ENCODE peak calls at places on chromosomes 5 and 9, in four cellular contexts. D is A549, S is pancreas, B is lower lobe of right lung. A is an unnamed sample.

GRCh38 chr5:64836786-64837185 is 68.1 kb downstream of the CWC27 start:
- DNase-seq in S (no peak), D (no peak), B (no peak), A (no peak)

GRCh38 chr5:64417390-64417789 is 88.4 kb upstream of the RGS7BP start:
- DNase-seq in D (no peak), B (no peak), S (no peak), A (no peak)

GRCh38 chr9:119283118-119283794 is 86.0 kb downstream of the BRINP1 start:
- DNase-seq in B (no peak), D (no peak), S (no peak), A (no peak)

GRCh38 chr9:86734762-86735161 is 212.5 kb downstream of the GAS1 start:
- DNase-seq in B (no peak), S (no peak), D (no peak), A (no peak)

GRCh38 chr5:80268916-80269315 is 13.1 kb upstream of the SERINC5 start:
- DNase-seq in D (no peak), S (no peak), B (no peak), A (no peak)

GRCh38 chr9:98873535-98874432 is 66.3 kb downstream of the GALNT12 start:
- DNase-seq in S (peak; percentile 35), B (no peak), D (no peak), A (no peak)

GRCh38 chr5:62315376-62316049 is 9.5 kb downstream of the KIF2A start:
- DNase-seq in B (no peak), S (no peak), D (no peak), A (no peak)

GRCh38 chr5:103473725-103474124 is 88.9 kb downstream of the NUDT12 start:
- DNase-seq in S (no peak), D (no peak), B (no peak), A (no peak)

GRCh38 chr9:34443976-34444375 is 14.4 kb downstream of the FAM219A start:
- DNase-seq in D (no peak), B (no peak), S (no peak), A (no peak)

GRCh38 chr5:130974284-130974683 is 190.8 kb downstream of the HINT1 start:
- DNase-seq in S (no peak), B (no peak), D (no peak), A (no peak)

GRCh38 chr9:36036253-36036779 is 397 bp upstream of the RECK start:
- DNase-seq in S (no peak), B (no peak), D (no peak), A (no peak)

GRCh38 chr5:50328193-50328729 is 112.8 kb downstream of the EMB start:
- DNase-seq in D (no peak), B (no peak), S (no peak), A (no peak)

GRCh38 chr5:152202321-152202720 is 202.8 kb downstream of the NMUR2 start:
- DNase-seq in B (no peak), S (no peak), D (no peak), A (no peak)

GRCh38 chr9:100324594-100325200 is 28.0 kb downstream of the TEX10 start:
- DNase-seq in B (no peak), D (peak; percentile 12), S (no peak), A (no peak)

GRCh38 chr5:10317825-10318682 is 10.4 kb upstream of the CMBL start:
- DNase-seq in S (no peak), D (no peak), B (no peak), A (no peak)

GRCh38 chr9:132249123-132249522 is 87.3 kb downstream of the NTNG2 start:
- DNase-seq in B (peak; percentile 85), S (peak; percentile 99), D (no peak), A (peak; percentile 90)

GRCh38 chr5:5209101-5209500 is 69.0 kb downstream of the ADAMTS16 start:
- DNase-seq in S (no peak), B (no peak), D (no peak), A (no peak)
- H3K27ac ChIP-seq in S (no peak overlapping the region), B (no peak overlapping the region), D (no peak overlapping the region), A (no peak overlapping the region)

DNA sequence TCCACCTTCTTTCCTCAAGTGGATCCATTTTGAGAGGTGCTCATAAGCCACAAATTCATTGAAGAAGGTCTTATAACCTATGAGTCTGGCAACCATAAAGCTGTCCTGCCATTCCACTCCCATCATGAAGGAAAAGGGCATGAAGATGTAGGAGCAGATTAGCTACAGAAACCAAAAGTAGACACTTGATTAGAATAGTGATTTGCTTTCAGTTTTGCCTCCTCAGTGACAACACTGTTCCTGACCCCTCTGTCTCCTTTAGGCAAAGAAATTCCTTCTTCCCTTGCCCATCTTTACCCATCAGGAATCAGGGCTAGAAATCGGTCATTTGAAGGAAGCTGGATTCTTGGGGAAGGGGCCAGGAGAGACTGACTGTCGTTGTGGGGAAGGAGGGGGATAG is 55.2 kb downstream of the SLC28A3 start:
- DNase-seq in B (no peak), S (no peak), D (no peak), A (no peak)
- H3K4me3 ChIP-seq in B (no peak overlapping the region), S (no peak overlapping the region), D (no peak overlapping the region), A (no peak overlapping the region)

GRCh38 chr9:21102311-21102710 is 24.6 kb upstream of the IFNB1 start:
- DNase-seq in S (no peak), D (no peak), B (no peak), A (no peak)

GRCh38 chr9:21096901-21097255 is 19.1 kb upstream of the IFNB1 start:
- DNase-seq in S (no peak), D (no peak), B (no peak), A (no peak)

GRCh38 chr9:21095561-21095960 is 17.8 kb upstream of the IFNB1 start:
- DNase-seq in D (no peak), S (no peak), B (no peak), A (no peak)

GRCh38 chr9:21097817-21098216 is 20.1 kb upstream of the IFNB1 start:
- DNase-seq in S (no peak), D (no peak), B (no peak), A (no peak)

GRCh38 chr9:21096172-21096900 is 18.6 kb upstream of the IFNB1 start:
- DNase-seq in S (no peak), B (no peak), D (no peak), A (no peak)
- H3K27ac ChIP-seq in S (no peak overlapping the region), B (peak overlapping the region; percentile 56), D (no peak overlapping the region), A (peak overlapping the region; percentile 53)

DNA sequence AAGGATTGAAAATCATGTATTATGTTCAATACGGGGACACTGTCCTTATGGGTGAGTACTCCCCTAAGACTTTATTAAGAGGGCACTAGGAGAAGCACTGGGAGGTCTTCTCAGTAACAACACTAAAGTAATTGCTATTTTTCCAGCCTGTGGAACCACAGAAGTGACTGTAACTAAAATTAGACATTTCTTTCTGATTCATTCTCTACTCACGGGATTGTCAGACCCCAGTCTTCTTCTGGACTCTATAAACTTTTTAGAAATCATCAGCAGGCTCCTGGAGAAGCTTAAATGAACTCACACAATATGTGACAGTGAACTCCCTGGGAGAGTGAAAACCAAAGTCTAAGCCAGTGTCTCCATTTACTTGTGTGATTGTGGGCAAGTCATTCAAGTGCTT is 14.5 kb downstream of the TLR4 start:
- DNase-seq in B (no peak), D (no peak), S (no peak), A (no peak)
- H3K4me3 ChIP-seq in B (no peak overlapping the region), D (no peak overlapping the region), S (no peak overlapping the region), A (no peak overlapping the region)

GRCh38 chr5:6497267-6497666 is 48.6 kb downstream of the UBE2QL1 start:
- DNase-seq in S (no peak), D (no peak), B (no peak), A (no peak)

GRCh38 chr5:6493681-6494454 is 45.2 kb downstream of the UBE2QL1 start:
- DNase-seq in D (no peak), B (no peak), S (no peak), A (no peak)

GRCh38 chr5:6495433-6496206 is 47.0 kb downstream of the UBE2QL1 start:
- DNase-seq in S (no peak), B (no peak), D (no peak), A (no peak)

GRCh38 chr5:6496636-6497035 is 48.0 kb downstream of the UBE2QL1 start:
- DNase-seq in S (no peak), B (no peak), D (no peak), A (no peak)

DNA sequence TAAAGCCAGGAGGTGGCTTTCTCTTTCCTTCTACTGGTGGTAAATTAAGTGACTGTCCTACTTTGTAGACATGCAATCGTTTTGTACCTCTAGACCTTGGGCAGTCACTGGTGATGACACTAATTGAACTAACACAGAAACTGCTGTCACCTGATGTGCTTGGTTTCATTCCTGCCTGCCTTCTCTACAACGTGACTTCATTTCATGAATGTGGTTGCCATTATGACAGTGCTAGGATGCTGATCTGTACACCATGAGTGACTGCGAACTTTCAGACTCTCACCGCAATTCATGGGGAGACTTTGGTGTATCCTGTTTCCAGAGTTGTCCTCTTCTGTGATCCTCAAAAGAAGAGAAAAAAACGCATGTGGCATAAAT is 47.5 kb downstream of the UBE2QL1 start:
- DNase-seq in D (no peak), B (no peak), S (no peak), A (no peak)
- H3K27ac ChIP-seq in D (no peak overlapping the region), B (no peak overlapping the region), S (no peak overlapping the region), A (no peak overlapping the region)

GRCh38 chr9:84669008-84669292 is 579 bp upstream of the NTRK2 start:
- DNase-seq in D (no peak), S (no peak), B (no peak), A (no peak)
- H3K4me3 ChIP-seq in D (peak overlapping the region; percentile 45), S (peak overlapping the region; percentile 20), B (peak overlapping the region; percentile 57), A (peak overlapping the region; percentile 44)

GRCh38 chr9:83166369-83166768 is 103.4 kb upstream of the RASEF start:
- DNase-seq in B (peak; percentile 75), S (peak; percentile 82), D (no peak), A (peak; percentile 75)
- H3K27ac ChIP-seq in B (peak overlapping the region; percentile 22), S (peak overlapping the region; percentile 79), D (no peak overlapping the region), A (peak overlapping the region; percentile 38)

DNA sequence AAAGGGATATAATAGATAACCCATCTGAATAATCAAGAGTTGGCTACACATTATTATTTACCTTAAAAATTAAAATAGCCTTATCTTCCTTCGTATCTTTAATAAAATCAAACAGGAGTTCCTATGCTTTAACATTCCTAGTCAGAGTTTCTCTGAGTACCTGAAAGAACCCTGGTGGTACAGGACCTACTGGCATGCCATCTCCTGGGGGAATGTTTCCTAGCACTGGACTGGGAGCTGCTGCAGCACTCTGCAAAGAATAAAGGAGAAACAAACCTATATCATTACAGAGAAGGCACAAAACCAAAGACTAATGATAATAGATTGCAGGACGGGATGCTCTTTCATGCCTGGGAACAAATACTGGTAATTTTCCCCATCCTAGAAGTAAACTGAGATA is 119.5 kb upstream of the ACOT12 start:
- DNase-seq in S (no peak), B (no peak), D (no peak), A (no peak)
- H3K4me3 ChIP-seq in S (no peak overlapping the region), B (no peak overlapping the region), D (no peak overlapping the region), A (no peak overlapping the region)

GRCh38 chr9:125548141-125548540 is 158.9 kb downstream of the MAPKAP1 start:
- DNase-seq in B (no peak), D (no peak), S (no peak), A (no peak)

GRCh38 chr9:125550633-125551032 is 156.4 kb downstream of the MAPKAP1 start:
- DNase-seq in B (no peak), S (no peak), D (no peak), A (no peak)

GRCh38 chr9:125550216-125550614 is 156.8 kb downstream of the MAPKAP1 start:
- DNase-seq in D (no peak), S (no peak), B (no peak), A (no peak)

GRCh38 chr9:125551781-125552180 is 155.2 kb downstream of the MAPKAP1 start:
- DNase-seq in B (no peak), D (no peak), S (no peak), A (no peak)

GRCh38 chr9:125549465-125550215 is 157.4 kb downstream of the MAPKAP1 start:
- DNase-seq in B (no peak), S (peak; percentile 62), D (no peak), A (no peak)
- H3K27ac ChIP-seq in B (peak overlapping the region; percentile 38), S (peak overlapping the region; percentile 40), D (no peak overlapping the region), A (peak overlapping the region; percentile 73)

A was measured in upper lobe of right lung.